ENCODE peak calls at places on chromosomes 3 and 15, in four cellular contexts. J is WERI-Rb-1, S is fibroblast of lung, K is GM10248. N is an unnamed sample.

GRCh38 chr15:73838795-73839565 is 34.4 kb upstream of the TBC1D21 start:
- DNase-seq in J (no peak), S (no peak), K (no peak), N (no peak)

GRCh38 chr15:23869391-23869790 is 182.3 kb upstream of the NDN start:
- DNase-seq in J (peak; percentile 89), S (peak; percentile 12), K (no peak), N (no peak)

GRCh38 chr3:69787436-69788168 is 48.3 kb downstream of the MITF start:
- DNase-seq in J (no peak), S (peak; percentile 89), K (no peak), N (no peak)

GRCh38 chr3:88362428-88362827 is 212.7 kb downstream of the C3orf38 start:
- DNase-seq in J (no peak), S (no peak), K (no peak), N (no peak)

GRCh38 chr3:97821413-97821809 is 400 bp upstream of the CRYBG3 start:
- DNase-seq in J (peak; percentile 63), S (peak; percentile 66), K (peak; percentile 26), N (no peak)

GRCh38 chr15:61829514-61829889 is 230.7 kb downstream of the VPS13C start:
- DNase-seq in J (no peak), S (no peak), K (no peak), N (no peak)

GRCh38 chr15:35696767-35697231 is 150.8 kb upstream of the DPH6 start:
- DNase-seq in J (no peak), S (peak; percentile 94), K (no peak), N (no peak)

GRCh38 chr15:85685366-85685765 is 109.4 kb downstream of the KLHL25 start:
- DNase-seq in J (no peak), S (no peak), K (no peak), N (no peak)

GRCh38 chr3:184154909-184155643 is at the start of gene DVL3:
- DNase-seq in J (peak; percentile 72), S (peak; percentile 55), K (peak; percentile 91), N (peak; percentile 96)

GRCh38 chr3:128348805-128349531 is 117.7 kb downstream of the DNAJB8 start:
- DNase-seq in J (peak; percentile 50), S (no peak), K (no peak), N (no peak)
- TF ChIP-seq CTCF in J (no peak), S (no peak), K (no peak), N (no peak)

DNA sequence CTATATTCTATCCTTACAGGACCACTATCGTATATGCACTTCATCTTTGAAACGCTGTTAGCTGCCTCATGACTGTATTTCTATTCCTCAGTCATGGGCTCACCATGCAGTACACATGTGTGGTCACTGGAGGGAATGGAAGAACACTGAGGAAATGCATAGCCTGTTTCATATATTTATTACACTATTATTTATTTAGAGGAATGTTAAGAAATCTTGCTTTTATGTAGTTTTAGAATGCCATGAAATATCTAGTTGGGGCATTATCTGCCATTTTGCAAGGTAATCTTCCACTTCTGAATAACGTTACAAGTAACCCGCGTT is 155.7 kb downstream of the IGF1R start:
- DNase-seq in J (no peak), S (no peak), K (no peak), N (no peak)
- TF ChIP-seq CTCF in J (no peak), S (no peak), K (no peak), N (no peak)

DNA sequence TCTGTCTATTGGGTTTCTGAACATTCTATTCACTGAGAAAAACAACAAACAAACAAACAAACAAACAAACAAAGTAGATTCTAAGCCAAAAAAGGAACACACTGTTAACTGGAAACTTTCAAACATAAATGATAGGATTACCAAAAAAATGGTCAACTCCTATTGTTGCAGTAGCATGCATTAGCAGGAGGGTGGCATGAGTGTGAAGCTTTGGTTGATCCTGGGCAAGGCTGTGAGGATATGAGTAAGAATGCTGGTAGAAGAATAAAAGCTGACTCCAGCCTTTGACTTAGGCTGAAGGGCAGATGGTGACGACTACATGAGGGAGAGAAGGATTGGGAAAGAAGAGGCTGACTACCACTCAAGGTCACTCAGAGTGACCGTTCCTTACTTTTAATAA is 810.3 kb downstream of the VGLL3 start:
- DNase-seq in J (peak; percentile 25), S (no peak), K (no peak), N (no peak)
- TF ChIP-seq CTCF in J (peak; percentile 45), S (no peak), K (peak; percentile 17), N (no peak)

GRCh38 chr15:95284933-95285401 is 1045.5 kb upstream of the NR2F2 start:
- DNase-seq in J (no peak), S (peak; percentile 77), K (no peak), N (no peak)
- TF ChIP-seq CTCF in J (no peak), S (peak; percentile 17), K (no peak), N (no peak)

DNA sequence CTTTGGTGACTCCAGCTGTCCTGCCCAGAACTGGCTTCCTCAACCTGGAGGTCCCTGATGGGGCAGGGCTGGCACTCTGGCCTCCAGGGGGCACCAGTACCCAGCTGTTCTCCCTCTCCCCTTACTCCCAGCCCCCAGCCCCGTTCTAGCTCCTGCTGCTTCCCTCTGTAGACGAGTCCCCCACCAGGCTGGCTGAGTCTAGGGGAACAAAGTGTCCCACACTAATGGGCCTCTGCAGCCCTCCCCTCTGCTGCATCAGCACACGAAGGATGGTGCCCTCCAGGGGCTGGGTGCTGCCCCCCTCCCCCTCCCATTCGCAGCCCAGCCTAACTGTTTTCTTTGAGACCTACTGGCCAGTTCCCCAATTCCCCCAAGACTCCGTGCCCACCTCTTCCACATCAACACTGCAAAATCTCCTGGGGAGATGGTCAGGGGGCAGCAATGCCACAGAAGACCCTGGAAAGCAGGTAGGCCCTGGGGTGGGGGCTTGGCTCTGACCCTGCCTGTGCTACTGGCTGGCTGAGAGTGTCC is 4.2 kb downstream of the RHCG start:
- DNase-seq in J (peak; percentile 63), S (no peak), K (peak; percentile 44), N (no peak)
- TF ChIP-seq CTCF in J (peak; percentile 80), S (peak; percentile 16), K (peak; percentile 30), N (peak; percentile 37)

GRCh38 chr3:151839313-151839631 is 25.4 kb downstream of the AADAC start:
- DNase-seq in J (no peak), S (no peak), K (no peak), N (no peak)
- TF ChIP-seq CTCF in J (no peak), S (no peak), K (peak; percentile 12), N (no peak)

DNA sequence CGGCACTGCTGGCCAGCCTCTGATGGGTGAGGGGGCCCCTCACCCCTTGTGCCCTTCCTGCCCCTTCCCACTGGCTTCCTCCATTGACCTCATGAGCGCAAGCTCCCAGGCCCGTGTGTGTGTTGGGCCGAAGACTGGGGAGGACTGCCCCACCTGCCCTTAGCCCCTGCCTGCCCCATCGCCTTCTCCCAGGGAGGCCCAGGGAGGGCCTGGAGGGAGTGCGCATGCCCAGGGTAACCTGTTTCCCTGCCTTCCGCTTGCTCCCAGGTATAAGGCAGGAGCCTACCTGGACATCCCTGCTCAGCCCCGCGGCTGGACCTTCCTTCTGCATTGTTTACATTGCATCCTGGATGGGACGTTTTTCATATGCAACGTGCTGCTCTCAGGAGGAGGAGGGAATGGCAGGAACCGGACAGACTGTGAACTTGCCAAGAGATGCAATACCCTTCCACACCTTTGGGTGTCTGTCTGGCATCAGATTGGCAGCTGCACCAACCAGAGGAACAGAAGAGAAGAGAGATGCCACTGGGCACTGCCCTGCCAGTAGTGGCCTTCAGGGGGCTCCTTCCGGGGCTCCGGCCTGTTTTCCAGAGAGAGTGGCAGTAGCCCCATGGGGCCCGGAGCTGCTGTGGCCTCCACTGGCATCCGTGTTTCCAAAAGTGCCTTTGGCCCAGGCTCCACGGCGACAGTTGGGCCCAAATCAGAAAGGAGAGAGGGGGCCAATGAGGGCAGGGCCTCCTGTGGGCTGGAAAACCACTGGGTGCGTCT is 8.8 kb downstream of the DLL4 start:
- DNase-seq in J (no peak), S (no peak), K (no peak), N (no peak)
- TF ChIP-seq CTCF in J (peak; percentile 35), S (no peak), K (no peak), N (no peak)

N was measured in GM20000.